ENCODE peak calls at places on chromosomes 13 and 19, in six cellular contexts. C is Peyer's patch, E is left ventricle myocardium inferior, P is breast epithelium, F is OCI-LY7, S is heart right ventricle. W is an unnamed sample.

GRCh38 chr13:83515267-83515666 is 367.0 kb downstream of the SLITRK1 start:
- DNase-seq in C (no peak), E (no peak), P (no peak), F (no peak), S (no peak), W (no peak)

GRCh38 chr19:8245869-8246835 is 37.0 kb downstream of the CERS4 start:
- DNase-seq in C (no peak), E (no peak), P (no peak), F (no peak), S (no peak), W (no peak)

GRCh38 chr13:43245374-43245964 is 222.1 kb downstream of the DNAJC15 start:
- DNase-seq in C (no peak), E (no peak), P (no peak), F (no peak), S (no peak), W (no peak)

GRCh38 chr19:16890461-16891184 is 1.8 kb downstream of the F2RL3 start:
- DNase-seq in C (no peak), E (no peak), P (no peak), F (no peak), S (no peak), W (no peak)

GRCh38 chr19:41754596-41754995 is 734 bp upstream of the CEACAM6 start:
- DNase-seq in C (no peak), E (no peak), P (no peak), F (no peak), S (no peak), W (no peak)

GRCh38 chr19:7654401-7654800 is 14.4 kb upstream of the RETN start:
- DNase-seq in C (no peak), E (no peak), P (no peak), F (no peak), S (no peak), W (no peak)

GRCh38 chr13:109744512-109745051 is 41.8 kb downstream of the IRS2 start:
- DNase-seq in C (peak; percentile 31), E (peak; percentile 56), P (no peak), F (no peak), S (peak; percentile 59), W (peak; percentile 73)

GRCh38 chr13:30355839-30356238 is 48.5 kb upstream of the KATNAL1 start:
- DNase-seq in C (no peak), E (no peak), P (no peak), F (no peak), S (no peak), W (no peak)

GRCh38 chr13:45784755-45785675 is 66.5 kb downstream of the SIAH3 start:
- DNase-seq in C (no peak), E (no peak), P (no peak), F (no peak), S (no peak), W (no peak)

GRCh38 chr19:18340990-18341868 is 831 bp downstream of the PGPEP1 start:
- DNase-seq in C (peak; percentile 82), E (peak; percentile 48), P (peak; percentile 57), F (peak; percentile 79), S (peak; percentile 53), W (peak; percentile 88)

GRCh38 chr19:45293682-45294081 is 29.0 kb downstream of the CKM start:
- DNase-seq in C (no peak), E (no peak), P (no peak), F (no peak), S (no peak), W (no peak)

GRCh38 chr19:1366899-1367870 is 16.5 kb upstream of the NDUFS7 start:
- DNase-seq in C (no peak), E (no peak), P (no peak), F (no peak), S (no peak), W (no peak)

GRCh38 chr13:99916366-99917103 is 55.0 kb downstream of the ZIC5 start:
- DNase-seq in C (no peak), E (no peak), P (no peak), F (peak; percentile 30), S (peak; percentile 19), W (no peak)

GRCh38 chr13:74891610-74892009 is 590.4 kb downstream of the TBC1D4 start:
- DNase-seq in C (no peak), E (no peak), P (no peak), F (no peak), S (no peak), W (no peak)

GRCh38 chr13:47299316-47299715 is 402.5 kb upstream of the HTR2A start:
- DNase-seq in C (no peak), E (no peak), P (no peak), F (no peak), S (no peak), W (no peak)

GRCh38 chr19:2711175-2711936 is 8.9 kb upstream of the GNG7 start:
- DNase-seq in C (peak; percentile 67), E (no peak), P (no peak), F (peak; percentile 48), S (no peak), W (no peak)

GRCh38 chr13:74131206-74131605 is 3.0 kb downstream of the KLF12 start:
- DNase-seq in C (no peak), E (no peak), P (no peak), F (peak; percentile 32), S (peak; percentile 13), W (no peak)

GRCh38 chr13:67763316-67763715 is 533.2 kb upstream of the PCDH9 start:
- DNase-seq in C (no peak), E (no peak), P (no peak), F (no peak), S (no peak), W (no peak)

GRCh38 chr13:98144501-98145350 is 1.8 kb downstream of the FARP1 start:
- DNase-seq in C (no peak), E (no peak), P (no peak), F (no peak), S (no peak), W (no peak)

GRCh38 chr13:98143601-98144500 is 957 bp downstream of the FARP1 start:
- DNase-seq in C (no peak), E (peak; percentile 20), P (no peak), F (no peak), S (peak; percentile 17), W (no peak)

GRCh38 chr13:98143157-98143553 is 261 bp downstream of the FARP1 start:
- DNase-seq in C (no peak), E (peak; percentile 58), P (no peak), F (no peak), S (peak; percentile 38), W (peak; percentile 90)

GRCh38 chr13:98150836-98151489 is 8.1 kb downstream of the FARP1 start:
- DNase-seq in C (no peak), E (no peak), P (no peak), F (no peak), S (no peak), W (no peak)

GRCh38 chr13:98147521-98147920 is 4.6 kb downstream of the FARP1 start:
- DNase-seq in C (no peak), E (no peak), P (no peak), F (no peak), S (no peak), W (no peak)
- TF ChIP-seq CTCF in C (no peak), E (no peak), P (no peak), F (no peak), S (no peak), W (no peak)

DNA sequence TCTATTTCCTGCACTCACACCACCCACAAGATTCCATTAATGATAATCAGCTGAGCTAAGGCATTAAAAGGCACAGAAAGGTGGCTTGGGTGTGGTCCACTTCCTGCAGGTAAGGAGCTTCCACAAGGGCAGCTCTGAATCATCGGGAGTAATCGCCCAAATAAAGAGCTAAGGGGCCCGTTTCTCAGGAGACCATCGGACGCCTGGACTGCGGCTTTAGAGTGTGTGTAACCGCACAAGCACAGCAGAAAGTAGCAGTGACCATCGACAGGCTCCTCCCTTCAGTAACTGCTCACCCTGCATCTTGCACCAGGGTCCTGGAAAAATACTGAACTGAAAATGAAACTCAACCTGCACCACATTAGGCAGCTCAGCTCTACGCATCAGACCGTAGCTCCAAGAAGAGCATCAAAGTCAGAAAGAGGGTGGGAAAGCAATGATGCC is 6.0 kb downstream of the STK24 start:
- DNase-seq in C (peak; percentile 72), E (no peak), P (no peak), F (peak; percentile 87), S (no peak), W (no peak)
- H3K27ac ChIP-seq in C (peak overlapping the region; percentile 91), E (peak overlapping the region; percentile 74), P (peak overlapping the region; percentile 71), F (peak overlapping the region; percentile 99), S (peak overlapping the region; percentile 6), W (peak overlapping the region; percentile 75)

DNA sequence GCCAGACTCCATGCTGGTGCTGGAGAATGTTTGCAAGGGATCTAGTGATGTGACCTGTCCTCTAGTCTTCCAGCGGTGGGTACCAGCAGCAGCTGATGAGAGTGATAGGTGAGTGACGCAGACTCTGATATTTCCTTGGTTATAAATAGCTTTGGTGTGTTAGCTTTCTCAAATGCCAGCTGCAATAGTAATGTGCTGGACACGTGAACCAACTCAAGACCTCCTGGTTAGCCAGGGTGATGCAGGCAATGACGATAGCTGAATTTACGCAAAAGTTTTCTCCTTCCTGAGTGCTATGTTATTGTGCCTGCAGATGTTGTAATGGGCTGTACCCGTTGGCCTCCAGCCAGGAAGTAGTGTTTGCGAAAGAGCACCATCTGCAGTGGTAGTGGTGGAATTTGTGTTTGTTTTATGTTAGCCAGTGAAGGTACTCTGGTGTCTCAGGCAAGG is 129.5 kb downstream of the CYSLTR2 start:
- DNase-seq in C (peak; percentile 20), E (peak; percentile 73), P (no peak), F (no peak), S (peak; percentile 62), W (peak; percentile 84)
- TF ChIP-seq CTCF in C (no peak), E (no peak), P (no peak), F (no peak), S (no peak), W (no peak)

DNA sequence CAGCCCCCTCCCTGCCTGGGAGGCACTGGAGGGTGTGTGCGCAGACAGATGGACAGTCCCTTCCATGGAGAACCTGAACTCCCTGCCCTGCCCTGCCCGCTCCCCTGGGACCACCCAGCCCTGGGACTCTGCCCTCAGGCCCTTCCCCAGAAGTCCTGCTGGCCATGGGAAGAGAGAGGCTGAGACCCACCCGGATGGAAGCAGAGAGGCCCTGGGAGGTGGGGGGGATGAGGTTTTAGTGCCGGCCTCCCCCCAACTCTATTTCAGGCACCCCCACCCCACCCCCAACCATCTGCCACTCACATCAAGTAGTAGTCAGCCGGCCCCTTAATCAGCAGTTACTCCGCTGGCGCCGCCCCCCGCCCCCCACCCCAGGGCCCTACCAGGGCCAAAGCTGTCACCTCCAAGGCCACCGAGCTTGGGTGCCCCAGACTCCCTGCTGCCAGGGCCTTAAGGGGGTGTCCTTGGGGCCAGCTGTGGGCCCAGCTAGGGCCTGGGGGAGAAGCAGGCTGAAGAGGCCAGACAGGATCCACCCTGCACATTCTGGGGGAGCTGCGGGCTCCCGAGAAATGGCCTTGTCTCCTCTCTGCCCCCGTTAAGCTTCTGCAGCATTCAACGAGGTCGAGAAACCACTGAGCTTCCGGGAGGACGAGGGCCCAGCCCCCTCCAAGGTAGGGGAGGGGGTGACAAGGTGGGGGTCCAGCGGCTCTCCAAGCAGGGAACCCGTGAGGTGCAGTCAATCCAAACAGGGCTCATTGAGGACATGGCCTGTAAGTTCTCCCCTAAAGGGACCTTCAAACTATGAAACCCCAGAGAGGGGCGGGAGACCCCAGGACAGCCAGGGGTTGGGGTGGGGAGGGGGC is 17.4 kb downstream of the NMRK2 start:
- DNase-seq in C (no peak), E (no peak), P (no peak), F (no peak), S (no peak), W (no peak)
- H3K27ac ChIP-seq in C (peak overlapping the region; percentile 46), E (peak overlapping the region; percentile 95), P (no peak overlapping the region), F (no peak overlapping the region), S (peak overlapping the region; percentile 93), W (no peak overlapping the region)

W was measured in kidney.